ENCODE peak calls at places on chromosome X, in four cellular contexts. One of them, this sample, is unnamed.
A peak's percentile ranks its signal among the peaks of the same experiment; 100 is the strongest.

GRCh38 chrX:153525451-153525850 is 8.0 kb downstream of the ATP2B3 start:
- DNase-seq in Kasumi-1: no peak
- DNase-seq in AG04450: no peak
- DNase-seq in neuronal stem cell: no peak
- DNase-seq in this sample: no peak

GRCh38 chrX:134382821-134383220 is 77.1 kb upstream of the HPRT1 start:
- DNase-seq in Kasumi-1: no peak
- DNase-seq in AG04450: no peak
- DNase-seq in neuronal stem cell: no peak
- DNase-seq in this sample: no peak

GRCh38 chrX:49934148-49934547 is 11.8 kb downstream of the CLCN5 start:
- DNase-seq in Kasumi-1: peak; percentile 1
- DNase-seq in AG04450: no peak
- DNase-seq in neuronal stem cell: no peak
- DNase-seq in this sample: no peak

GRCh38 chrX:49892552-49892951 is 13.3 kb downstream of the USP27X start:
- DNase-seq in Kasumi-1: peak; percentile 1
- DNase-seq in AG04450: no peak
- DNase-seq in neuronal stem cell: no peak
- DNase-seq in this sample: no peak

GRCh38 chrX:13471269-13471668 is 98.1 kb upstream of the EGFL6 start:
- DNase-seq in Kasumi-1: no peak
- DNase-seq in AG04450: no peak
- DNase-seq in neuronal stem cell: no peak
- DNase-seq in this sample: no peak

GRCh38 chrX:85375333-85375738 is 4.1 kb downstream of the POF1B start:
- DNase-seq in Kasumi-1: no peak
- DNase-seq in AG04450: no peak
- DNase-seq in neuronal stem cell: no peak
- DNase-seq in this sample: no peak

GRCh38 chrX:40434947-40435346 is 145.8 kb upstream of the ATP6AP2 start:
- DNase-seq in Kasumi-1: no peak
- DNase-seq in AG04450: no peak
- DNase-seq in neuronal stem cell: no peak
- DNase-seq in this sample: no peak

GRCh38 chrX:22699591-22700091 is 300.1 kb upstream of the DDX53 start:
- DNase-seq in Kasumi-1: no peak
- DNase-seq in AG04450: peak; percentile 84
- DNase-seq in neuronal stem cell: no peak
- DNase-seq in this sample: no peak

GRCh38 chrX:46220822-46221221 is 324.4 kb downstream of the ZNF674 start:
- DNase-seq in Kasumi-1: no peak
- DNase-seq in AG04450: no peak
- DNase-seq in neuronal stem cell: no peak
- DNase-seq in this sample: no peak

GRCh38 chrX:37640142-37640541 is 45.4 kb upstream of the XK start:
- DNase-seq in Kasumi-1: peak; percentile 6
- DNase-seq in AG04450: no peak
- DNase-seq in neuronal stem cell: no peak
- DNase-seq in this sample: no peak

GRCh38 chrX:53211391-53211978 is 13.5 kb downstream of the KDM5C start:
- DNase-seq in Kasumi-1: no peak
- DNase-seq in AG04450: no peak
- DNase-seq in neuronal stem cell: no peak
- DNase-seq in this sample: no peak

GRCh38 chrX:48715066-48715465 is 18.5 kb downstream of the SUV39H1 start:
- DNase-seq in Kasumi-1: no peak
- DNase-seq in AG04450: no peak
- DNase-seq in neuronal stem cell: no peak
- DNase-seq in this sample: no peak

GRCh38 chrX:50635811-50636365 is 165.3 kb upstream of the DGKK start:
- DNase-seq in Kasumi-1: no peak
- DNase-seq in AG04450: no peak
- DNase-seq in neuronal stem cell: no peak
- DNase-seq in this sample: no peak

GRCh38 chrX:56733459-56734046 is 4.5 kb downstream of the NBDY start:
- DNase-seq in Kasumi-1: peak; percentile 42
- DNase-seq in AG04450: peak; percentile 3
- DNase-seq in neuronal stem cell: no peak
- DNase-seq in this sample: peak; percentile 64

GRCh38 chrX:74280759-74281158 is 23.2 kb upstream of the ZCCHC13 start:
- DNase-seq in Kasumi-1: no peak
- DNase-seq in AG04450: no peak
- DNase-seq in neuronal stem cell: no peak
- DNase-seq in this sample: no peak

GRCh38 chrX:154313147-154313546 is 17.6 kb downstream of the TKTL1 start:
- DNase-seq in Kasumi-1: no peak
- DNase-seq in AG04450: no peak
- DNase-seq in neuronal stem cell: no peak
- DNase-seq in this sample: no peak

GRCh38 chrX:150857453-150857852 is 41.0 kb downstream of the CD99L2 start:
- DNase-seq in Kasumi-1: no peak
- DNase-seq in AG04450: no peak
- DNase-seq in neuronal stem cell: no peak
- DNase-seq in this sample: no peak

GRCh38 chrX:120426599-120426998 is 42.5 kb downstream of the LAMP2 start:
- DNase-seq in Kasumi-1: no peak
- DNase-seq in AG04450: no peak
- DNase-seq in neuronal stem cell: no peak
- DNase-seq in this sample: no peak

GRCh38 chrX:48927736-48928382 is 9.0 kb upstream of the PIM2 start:
- DNase-seq in Kasumi-1: no peak
- DNase-seq in AG04450: no peak
- DNase-seq in neuronal stem cell: no peak
- DNase-seq in this sample: no peak

GRCh38 chrX:25084446-25084845 is 68.7 kb upstream of the ARX start:
- DNase-seq in Kasumi-1: no peak
- DNase-seq in AG04450: no peak
- DNase-seq in neuronal stem cell: no peak
- DNase-seq in this sample: no peak

GRCh38 chrX:73068467-73069364 is 10.6 kb downstream of the PABPC1L2A start:
- DNase-seq in Kasumi-1: no peak
- DNase-seq in AG04450: no peak
- DNase-seq in neuronal stem cell: no peak
- DNase-seq in this sample: no peak

GRCh38 chrX:22406332-22406731 is 133.6 kb downstream of the CBLL2 start:
- DNase-seq in Kasumi-1: no peak
- DNase-seq in AG04450: no peak
- DNase-seq in neuronal stem cell: no peak
- DNase-seq in this sample: no peak

GRCh38 chrX:135477576-135477975 is 42.9 kb upstream of the INTS6L start:
- DNase-seq in Kasumi-1: peak; percentile 64
- DNase-seq in AG04450: no peak
- DNase-seq in neuronal stem cell: peak; percentile 38
- DNase-seq in this sample: peak; percentile 42

This sample was measured in NAMALWA.